ENCODE peak calls at places on chromosomes 11 and 22, in four cellular contexts. One of them, this sample, is unnamed. For H3K36me3 and H3K4me1, the result is how much of the 10 kb centered on the place peaks cover.

GRCh38 chr22:38038426-38038825 is 18.8 kb upstream of the PICK1 start:
- DNase-seq in cardiac muscle cell: no peak
- DNase-seq in psoas muscle: no peak
- DNase-seq in colonic mucosa: no peak
- DNase-seq in this sample: no peak

GRCh38 chr11:124586247-124586860 is 16.6 kb downstream of the OR8A1 start:
- DNase-seq in cardiac muscle cell: peak
- DNase-seq in psoas muscle: peak
- DNase-seq in colonic mucosa: peak
- DNase-seq in this sample: peak

GRCh38 chr22:23199159-23199558 is 18.9 kb downstream of the BCR start:
- DNase-seq in colonic mucosa: no peak
- DNase-seq in cardiac muscle cell: no peak
- DNase-seq in psoas muscle: no peak
- DNase-seq in this sample: no peak

GRCh38 chr11:117144477-117145392 is 648 bp downstream of the PAFAH1B2 start:
- DNase-seq in cardiac muscle cell: peak
- DNase-seq in psoas muscle: peak
- DNase-seq in colonic mucosa: peak
- DNase-seq in this sample: peak

GRCh38 chr11:120061036-120061760 is 76.7 kb downstream of the TRIM29 start:
- DNase-seq in cardiac muscle cell: peak
- DNase-seq in colonic mucosa: no peak
- DNase-seq in psoas muscle: no peak
- DNase-seq in this sample: no peak

GRCh38 chr11:117230286-117230961 is 1.4 kb downstream of the PCSK7 start:
- DNase-seq in psoas muscle: no peak
- DNase-seq in cardiac muscle cell: peak
- DNase-seq in colonic mucosa: no peak
- DNase-seq in this sample: no peak

GRCh38 chr22:47190276-47190956 is 428.0 kb downstream of the TBC1D22A start:
- DNase-seq in psoas muscle: peak
- DNase-seq in colonic mucosa: no peak
- DNase-seq in cardiac muscle cell: no peak
- DNase-seq in this sample: no peak

GRCh38 chr11:112437096-112437495 is 176.4 kb upstream of the PLET1 start:
- DNase-seq in colonic mucosa: no peak
- DNase-seq in cardiac muscle cell: no peak
- DNase-seq in psoas muscle: no peak
- DNase-seq in this sample: no peak

GRCh38 chr11:38323961-38324761 is 1726.1 kb upstream of the RAG2 start:
- DNase-seq in colonic mucosa: no peak
- DNase-seq in cardiac muscle cell: no peak
- DNase-seq in psoas muscle: no peak
- DNase-seq in this sample: no peak

GRCh38 chr22:46592390-46592872 is 27.8 kb upstream of the GRAMD4 start:
- DNase-seq in cardiac muscle cell: peak
- DNase-seq in colonic mucosa: no peak
- DNase-seq in psoas muscle: no peak
- DNase-seq in this sample: peak

GRCh38 chr11:721913-722811 is 16.1 kb downstream of the EPS8L2 start:
- DNase-seq in colonic mucosa: peak
- DNase-seq in cardiac muscle cell: no peak
- DNase-seq in psoas muscle: no peak
- DNase-seq in this sample: peak

GRCh38 chr11:10564692-10565318 is 3.7 kb downstream of the LYVE1 start:
- DNase-seq in colonic mucosa: no peak
- DNase-seq in cardiac muscle cell: peak
- DNase-seq in psoas muscle: no peak
- DNase-seq in this sample: no peak

GRCh38 chr11:2803186-2804057 is 82.2 kb downstream of the CDKN1C start:
- DNase-seq in psoas muscle: peak
- DNase-seq in cardiac muscle cell: no peak
- DNase-seq in colonic mucosa: peak
- DNase-seq in this sample: peak

GRCh38 chr22:37245740-37246139 is 1.7 kb upstream of the RAC2 start:
- DNase-seq in colonic mucosa: no peak
- DNase-seq in cardiac muscle cell: no peak
- DNase-seq in psoas muscle: no peak
- DNase-seq in this sample: no peak

GRCh38 chr22:23179381-23180294 is 671 bp upstream of the BCR start:
- DNase-seq in cardiac muscle cell: peak
- DNase-seq in psoas muscle: peak
- DNase-seq in colonic mucosa: peak
- DNase-seq in this sample: no peak

DNA sequence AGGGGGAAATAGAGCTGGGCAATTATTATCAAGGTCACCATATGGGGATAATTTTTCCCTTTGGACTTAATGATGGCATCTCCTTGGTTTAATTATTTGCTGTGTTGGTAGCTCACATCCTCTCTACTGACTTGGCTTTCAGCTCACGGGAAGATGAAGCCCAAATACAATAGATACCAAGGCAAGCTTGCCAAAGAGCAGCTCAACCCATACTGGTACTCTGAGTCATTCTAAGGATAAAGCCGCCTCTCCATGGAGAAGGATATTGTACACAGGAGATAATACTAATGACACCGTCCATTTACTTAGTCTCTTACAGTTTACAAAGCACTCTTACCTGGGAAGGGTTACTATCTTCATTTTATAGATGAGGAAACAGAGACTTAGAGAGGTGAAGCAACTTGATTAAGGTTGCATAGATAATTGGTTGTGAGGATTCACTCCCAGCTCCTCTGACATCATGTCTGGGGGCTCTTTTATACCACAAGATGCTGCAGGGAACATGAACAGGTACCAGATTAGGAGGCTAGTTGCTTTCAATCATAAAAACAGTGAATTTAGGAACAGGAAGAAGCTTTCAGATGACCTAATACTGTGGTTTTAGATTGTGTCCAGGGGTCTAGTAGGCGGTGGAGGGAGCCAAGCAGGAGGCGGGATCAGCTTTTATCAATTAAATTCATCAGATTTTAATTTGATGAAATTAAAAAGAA is 48.3 kb upstream of the PICALM start:
- DNase-seq in cardiac muscle cell: peak
- DNase-seq in colonic mucosa: no peak
- DNase-seq in psoas muscle: no peak
- DNase-seq in this sample: no peak
- H3K4me3 ChIP-seq in cardiac muscle cell: no peak
- H3K4me3 ChIP-seq in colonic mucosa: no peak
- H3K4me3 ChIP-seq in psoas muscle: no peak
- H3K4me3 ChIP-seq in this sample: no peak

DNA sequence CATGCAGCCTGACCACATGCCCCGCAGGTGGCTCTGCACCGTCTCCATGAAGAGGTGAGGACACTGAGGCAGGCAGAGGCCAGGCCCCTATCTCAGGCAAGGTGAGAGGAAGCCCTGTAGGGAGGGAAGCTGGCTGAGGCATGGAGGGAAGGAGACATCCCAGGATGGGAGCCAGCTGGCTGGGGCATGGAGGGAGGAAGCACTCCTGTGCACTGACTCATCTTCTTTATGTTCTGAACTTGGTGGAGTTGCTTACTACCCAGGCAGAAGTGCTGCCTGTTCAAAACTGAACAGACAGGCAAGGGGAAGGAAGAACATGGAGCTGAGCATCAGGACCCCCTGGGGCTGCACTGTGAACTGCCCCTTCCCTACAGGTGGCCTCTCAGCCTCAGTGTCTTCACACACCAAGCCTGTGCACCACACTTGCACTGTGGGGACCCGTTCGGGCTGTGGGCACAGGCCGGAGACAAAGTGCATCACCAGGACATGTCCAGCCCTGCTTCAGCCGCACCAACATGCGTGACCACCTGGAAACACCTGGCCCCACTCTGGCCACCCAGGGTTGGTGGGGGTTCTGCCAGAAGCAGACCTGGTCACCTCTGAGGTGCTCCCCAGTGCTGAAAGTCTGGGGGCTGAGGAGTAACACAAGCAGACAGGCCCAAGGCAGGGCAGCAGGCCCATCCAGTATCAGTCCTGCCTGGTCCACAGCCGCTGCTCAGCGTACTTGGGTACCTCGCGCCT is 55.5 kb downstream of the DGCR2 start:
- DNase-seq in cardiac muscle cell: peak
- DNase-seq in colonic mucosa: no peak
- DNase-seq in psoas muscle: peak
- DNase-seq in this sample: no peak
- H3K36me3 ChIP-seq in cardiac muscle cell: under half
- H3K36me3 ChIP-seq in colonic mucosa: under half
- H3K36me3 ChIP-seq in psoas muscle: half or more
- H3K36me3 ChIP-seq in this sample: under half

GRCh38 chr22:48858856-48859255 is 968.8 kb downstream of the BRD1 start:
- DNase-seq in cardiac muscle cell: no peak
- DNase-seq in colonic mucosa: no peak
- DNase-seq in psoas muscle: no peak
- DNase-seq in this sample: no peak

GRCh38 chr22:48863965-48864538 is 963.6 kb downstream of the BRD1 start:
- DNase-seq in psoas muscle: no peak
- DNase-seq in cardiac muscle cell: no peak
- DNase-seq in colonic mucosa: no peak
- DNase-seq in this sample: no peak

GRCh38 chr22:48858121-48858520 is 969.6 kb downstream of the BRD1 start:
- DNase-seq in colonic mucosa: no peak
- DNase-seq in psoas muscle: no peak
- DNase-seq in cardiac muscle cell: no peak
- DNase-seq in this sample: peak

GRCh38 chr22:48857202-48857805 is 970.4 kb downstream of the BRD1 start:
- DNase-seq in psoas muscle: no peak
- DNase-seq in colonic mucosa: no peak
- DNase-seq in cardiac muscle cell: no peak
- DNase-seq in this sample: no peak

GRCh38 chr22:48860557-48860956 is 967.1 kb downstream of the BRD1 start:
- DNase-seq in cardiac muscle cell: no peak
- DNase-seq in colonic mucosa: no peak
- DNase-seq in psoas muscle: no peak
- DNase-seq in this sample: no peak
- H3K4me1 ChIP-seq in cardiac muscle cell: under half
- H3K4me1 ChIP-seq in colonic mucosa: under half
- H3K4me1 ChIP-seq in psoas muscle: under half
- H3K4me1 ChIP-seq in this sample: under half

GRCh38 chr22:17257091-17257490 is 37.9 kb upstream of the ADA2 start:
- DNase-seq in cardiac muscle cell: no peak
- DNase-seq in colonic mucosa: no peak
- DNase-seq in psoas muscle: no peak
- DNase-seq in this sample: no peak

GRCh38 chr22:17260950-17261349 is 41.7 kb upstream of the ADA2 start:
- DNase-seq in psoas muscle: no peak
- DNase-seq in cardiac muscle cell: no peak
- DNase-seq in colonic mucosa: no peak
- DNase-seq in this sample: peak

GRCh38 chr22:17258015-17258827 is 39.0 kb upstream of the ADA2 start:
- DNase-seq in psoas muscle: peak
- DNase-seq in cardiac muscle cell: peak
- DNase-seq in colonic mucosa: peak
- DNase-seq in this sample: peak

GRCh38 chr22:17260291-17260690 is 41.1 kb upstream of the ADA2 start:
- DNase-seq in colonic mucosa: no peak
- DNase-seq in cardiac muscle cell: no peak
- DNase-seq in psoas muscle: no peak
- DNase-seq in this sample: no peak

DNA sequence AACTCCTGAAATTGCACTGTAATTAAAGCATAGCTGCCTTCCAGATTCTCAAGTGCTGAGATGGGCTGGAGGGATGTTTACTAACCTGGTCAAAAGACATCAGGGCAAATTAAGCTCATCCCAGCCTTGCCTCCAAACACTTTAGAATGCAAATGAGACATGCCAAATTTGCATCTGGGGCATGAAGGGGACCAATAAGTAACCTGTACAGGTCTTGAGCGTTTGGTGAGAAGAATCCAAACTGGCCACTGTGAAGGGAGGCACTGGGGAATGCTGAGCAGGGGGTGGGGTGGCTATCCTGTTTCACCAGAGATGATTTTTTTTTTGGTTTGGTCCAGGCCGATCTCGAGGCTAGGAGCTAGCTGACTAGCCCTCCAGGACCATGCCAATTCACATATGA is 38.3 kb upstream of the ADA2 start:
- DNase-seq in psoas muscle: no peak
- DNase-seq in cardiac muscle cell: no peak
- DNase-seq in colonic mucosa: no peak
- DNase-seq in this sample: no peak
- H3K4me3 ChIP-seq in psoas muscle: peak
- H3K4me3 ChIP-seq in cardiac muscle cell: no peak
- H3K4me3 ChIP-seq in colonic mucosa: no peak
- H3K4me3 ChIP-seq in this sample: no peak

GRCh38 chr22:39317084-39317755 is 2.2 kb downstream of the RPL3 start:
- DNase-seq in colonic mucosa: no peak
- DNase-seq in psoas muscle: no peak
- DNase-seq in cardiac muscle cell: no peak
- DNase-seq in this sample: peak
- H3K36me3 ChIP-seq in colonic mucosa: under half
- H3K36me3 ChIP-seq in psoas muscle: half or more
- H3K36me3 ChIP-seq in cardiac muscle cell: half or more
- H3K36me3 ChIP-seq in this sample: under half

GRCh38 chr11:63877658-63878241 is 38.8 kb downstream of the MARK2 start:
- DNase-seq in cardiac muscle cell: no peak
- DNase-seq in colonic mucosa: no peak
- DNase-seq in psoas muscle: no peak
- DNase-seq in this sample: peak
- H3K4me1 ChIP-seq in cardiac muscle cell: half or more
- H3K4me1 ChIP-seq in colonic mucosa: under half
- H3K4me1 ChIP-seq in psoas muscle: under half
- H3K4me1 ChIP-seq in this sample: under half

GRCh38 chr11:73386568-73386967 is 10.4 kb downstream of the RELT start:
- DNase-seq in colonic mucosa: no peak
- DNase-seq in cardiac muscle cell: no peak
- DNase-seq in psoas muscle: no peak
- DNase-seq in this sample: no peak
- H3K4me3 ChIP-seq in colonic mucosa: no peak
- H3K4me3 ChIP-seq in cardiac muscle cell: no peak
- H3K4me3 ChIP-seq in psoas muscle: no peak
- H3K4me3 ChIP-seq in this sample: no peak

This sample was measured in mucosa of descending colon.